ENCODE peak calls at places on chromosomes 11 and 22, in seven cellular contexts. One of them, this sample, is unnamed.

GRCh38 chr11:893008-893654 is 17.5 kb downstream of the CHID1 start:
- DNase-seq in NCI-H1105 treated with DMSO at 0.1 percent for 48 hours: no peak
- DNase-seq in Right ventricle myocardium superior: no peak
- DNase-seq in A549: no peak
- DNase-seq in activated CD8-positive, alpha-beta T cell treated with anti-CD3 and anti-CD28 coated beads, Interleukin-2, amount 10 ng/mL, durations not matched to agents 7 days and 5 days: no peak
- DNase-seq in kidney: no peak
- DNase-seq in activated CD4-positive, alpha-beta memory T cell treated with anti-CD3 and anti-CD28 coated beads for 36 hours: no peak
- DNase-seq in this sample: no peak

GRCh38 chr22:37503850-37504249 is 15.4 kb downstream of the CARD10 start:
- DNase-seq in NCI-H1105 treated with DMSO at 0.1 percent for 48 hours: no peak
- DNase-seq in Right ventricle myocardium superior: no peak
- DNase-seq in A549: peak
- DNase-seq in activated CD8-positive, alpha-beta T cell treated with anti-CD3 and anti-CD28 coated beads, Interleukin-2, amount 10 ng/mL, durations not matched to agents 7 days and 5 days: no peak
- DNase-seq in kidney: no peak
- DNase-seq in activated CD4-positive, alpha-beta memory T cell treated with anti-CD3 and anti-CD28 coated beads for 36 hours: no peak
- DNase-seq in this sample: no peak

GRCh38 chr11:100875521-100875869 is 188.4 kb downstream of the ARHGAP42 start:
- DNase-seq in NCI-H1105 treated with DMSO at 0.1 percent for 48 hours: no peak
- DNase-seq in Right ventricle myocardium superior: no peak
- DNase-seq in A549: no peak
- DNase-seq in activated CD8-positive, alpha-beta T cell treated with anti-CD3 and anti-CD28 coated beads, Interleukin-2, amount 10 ng/mL, durations not matched to agents 7 days and 5 days: no peak
- DNase-seq in kidney: peak
- DNase-seq in activated CD4-positive, alpha-beta memory T cell treated with anti-CD3 and anti-CD28 coated beads for 36 hours: no peak
- DNase-seq in this sample: no peak

GRCh38 chr11:96827164-96827563 is 437.4 kb downstream of the JRKL start:
- DNase-seq in NCI-H1105 treated with DMSO at 0.1 percent for 48 hours: no peak
- DNase-seq in Right ventricle myocardium superior: no peak
- DNase-seq in A549: no peak
- DNase-seq in activated CD8-positive, alpha-beta T cell treated with anti-CD3 and anti-CD28 coated beads, Interleukin-2, amount 10 ng/mL, durations not matched to agents 7 days and 5 days: no peak
- DNase-seq in kidney: no peak
- DNase-seq in activated CD4-positive, alpha-beta memory T cell treated with anti-CD3 and anti-CD28 coated beads for 36 hours: no peak
- DNase-seq in this sample: no peak

GRCh38 chr22:50730941-50731661 is 6.9 kb upstream of the ACR start:
- DNase-seq in NCI-H1105 treated with DMSO at 0.1 percent for 48 hours: no peak
- DNase-seq in Right ventricle myocardium superior: peak
- DNase-seq in A549: no peak
- DNase-seq in activated CD8-positive, alpha-beta T cell treated with anti-CD3 and anti-CD28 coated beads, Interleukin-2, amount 10 ng/mL, durations not matched to agents 7 days and 5 days: no peak
- DNase-seq in kidney: peak
- DNase-seq in activated CD4-positive, alpha-beta memory T cell treated with anti-CD3 and anti-CD28 coated beads for 36 hours: no peak
- DNase-seq in this sample: no peak

GRCh38 chr11:73445980-73446379 is 69.8 kb downstream of the RELT start:
- DNase-seq in NCI-H1105 treated with DMSO at 0.1 percent for 48 hours: no peak
- DNase-seq in Right ventricle myocardium superior: no peak
- DNase-seq in A549: no peak
- DNase-seq in activated CD8-positive, alpha-beta T cell treated with anti-CD3 and anti-CD28 coated beads, Interleukin-2, amount 10 ng/mL, durations not matched to agents 7 days and 5 days: no peak
- DNase-seq in kidney: no peak
- DNase-seq in activated CD4-positive, alpha-beta memory T cell treated with anti-CD3 and anti-CD28 coated beads for 36 hours: no peak
- DNase-seq in this sample: no peak

GRCh38 chr11:126102436-126102894 is 39.8 kb upstream of the CDON start:
- DNase-seq in NCI-H1105 treated with DMSO at 0.1 percent for 48 hours: peak
- DNase-seq in Right ventricle myocardium superior: peak
- DNase-seq in A549: no peak
- DNase-seq in activated CD8-positive, alpha-beta T cell treated with anti-CD3 and anti-CD28 coated beads, Interleukin-2, amount 10 ng/mL, durations not matched to agents 7 days and 5 days: no peak
- DNase-seq in kidney: no peak
- DNase-seq in activated CD4-positive, alpha-beta memory T cell treated with anti-CD3 and anti-CD28 coated beads for 36 hours: no peak
- DNase-seq in this sample: peak

GRCh38 chr11:122633219-122633829 is 22.2 kb upstream of the UBASH3B start:
- DNase-seq in NCI-H1105 treated with DMSO at 0.1 percent for 48 hours: peak
- DNase-seq in Right ventricle myocardium superior: no peak
- DNase-seq in A549: peak
- DNase-seq in activated CD8-positive, alpha-beta T cell treated with anti-CD3 and anti-CD28 coated beads, Interleukin-2, amount 10 ng/mL, durations not matched to agents 7 days and 5 days: peak
- DNase-seq in kidney: no peak
- DNase-seq in activated CD4-positive, alpha-beta memory T cell treated with anti-CD3 and anti-CD28 coated beads for 36 hours: no peak
- DNase-seq in this sample: peak

GRCh38 chr22:36528336-36528735 is 630 bp downstream of the EIF3D start:
- DNase-seq in NCI-H1105 treated with DMSO at 0.1 percent for 48 hours: no peak
- DNase-seq in Right ventricle myocardium superior: no peak
- DNase-seq in A549: no peak
- DNase-seq in activated CD8-positive, alpha-beta T cell treated with anti-CD3 and anti-CD28 coated beads, Interleukin-2, amount 10 ng/mL, durations not matched to agents 7 days and 5 days: no peak
- DNase-seq in kidney: no peak
- DNase-seq in activated CD4-positive, alpha-beta memory T cell treated with anti-CD3 and anti-CD28 coated beads for 36 hours: peak
- DNase-seq in this sample: peak